ENCODE peak calls at places on chromosome 7, in five cellular contexts. T is psoas muscle, Y is A549, J is astrocyte of the spinal cord, P is astrocyte. W is an unnamed sample.

GRCh38 chr7:29940199-29940598 is 49.4 kb downstream of the SCRN1 start:
- DNase-seq in T (no peak), Y (no peak), J (no peak), P (no peak), W (no peak)

GRCh38 chr7:133919810-133920209 is 207.3 kb upstream of the LRGUK start:
- DNase-seq in T (no peak), Y (no peak), J (no peak), P (peak; percentile 11), W (peak; percentile 46)

GRCh38 chr7:139855498-139856270 is 26.6 kb downstream of the TBXAS1 start:
- DNase-seq in T (no peak), Y (no peak), J (no peak), P (no peak), W (no peak)

GRCh38 chr7:55127135-55127551 is 108.3 kb downstream of the EGFR start:
- DNase-seq in T (no peak), Y (no peak), J (no peak), P (no peak), W (no peak)

GRCh38 chr7:55508301-55509011 is 63.8 kb downstream of the VOPP1 start:
- DNase-seq in T (no peak), Y (no peak), J (no peak), P (no peak), W (no peak)

GRCh38 chr7:116957874-116958273 is 4.6 kb downstream of the ST7 start:
- DNase-seq in T (no peak), Y (no peak), J (no peak), P (no peak), W (no peak)

GRCh38 chr7:5541087-5541992 is 117.7 kb upstream of the TNRC18 start:
- DNase-seq in T (peak; percentile 87), Y (no peak), J (no peak), P (no peak), W (no peak)

GRCh38 chr7:23918856-23919255 is 208.8 kb downstream of the STK31 start:
- DNase-seq in T (no peak), Y (no peak), J (peak; percentile 74), P (peak; percentile 59), W (peak; percentile 79)

GRCh38 chr7:90061077-90061476 is 93.2 kb upstream of the STEAP1 start:
- DNase-seq in T (no peak), Y (no peak), J (no peak), P (no peak), W (no peak)

GRCh38 chr7:44145419-44145968 is 4.4 kb upstream of the MYL7 start:
- DNase-seq in T (peak; percentile 53), Y (no peak), J (peak; percentile 11), P (no peak), W (no peak)

GRCh38 chr7:44145969-44146897 is 5.1 kb upstream of the MYL7 start:
- DNase-seq in T (peak; percentile 84), Y (peak; percentile 65), J (peak; percentile 30), P (no peak), W (peak; percentile 17)

GRCh38 chr7:44144426-44144967 is 3.4 kb upstream of the MYL7 start:
- DNase-seq in T (peak; percentile 44), Y (no peak), J (no peak), P (no peak), W (no peak)

GRCh38 chr7:44143606-44144250 is 2.6 kb upstream of the MYL7 start:
- DNase-seq in T (peak; percentile 15), Y (no peak), J (no peak), P (no peak), W (peak; percentile 5)

GRCh38 chr7:44144968-44145418 is 3.9 kb upstream of the MYL7 start:
- DNase-seq in T (no peak), Y (no peak), J (no peak), P (no peak), W (no peak)
- H3K4me3 ChIP-seq in T (peak overlapping the region; percentile 63), Y (no peak overlapping the region), J (no peak overlapping the region), P (peak overlapping the region; percentile 48), W (no peak overlapping the region)

GRCh38 chr7:92448185-92448747 is 984 bp downstream of the GATAD1 start:
- DNase-seq in T (peak; percentile 52), Y (peak; percentile 42), J (peak; percentile 63), P (peak; percentile 52), W (peak; percentile 60)
- TF ChIP-seq CTCF in T (peak; percentile 26), Y (peak; percentile 66), J (peak; percentile 49), P (peak; percentile 37), W (peak; percentile 54)

GRCh38 chr7:291302-292092 is 1.5 kb downstream of the FOXL3 start:
- DNase-seq in T (no peak), Y (no peak), J (no peak), P (peak; percentile 37), W (no peak)

GRCh38 chr7:290554-291301 is 758 bp downstream of the FOXL3 start:
- DNase-seq in T (no peak), Y (no peak), J (no peak), P (no peak), W (no peak)

GRCh38 chr7:288671-289101 is 1.3 kb upstream of the FOXL3 start:
- DNase-seq in T (no peak), Y (no peak), J (no peak), P (no peak), W (no peak)

GRCh38 chr7:289209-289755 is 688 bp upstream of the FOXL3 start:
- DNase-seq in T (no peak), Y (no peak), J (no peak), P (no peak), W (no peak)

DNA sequence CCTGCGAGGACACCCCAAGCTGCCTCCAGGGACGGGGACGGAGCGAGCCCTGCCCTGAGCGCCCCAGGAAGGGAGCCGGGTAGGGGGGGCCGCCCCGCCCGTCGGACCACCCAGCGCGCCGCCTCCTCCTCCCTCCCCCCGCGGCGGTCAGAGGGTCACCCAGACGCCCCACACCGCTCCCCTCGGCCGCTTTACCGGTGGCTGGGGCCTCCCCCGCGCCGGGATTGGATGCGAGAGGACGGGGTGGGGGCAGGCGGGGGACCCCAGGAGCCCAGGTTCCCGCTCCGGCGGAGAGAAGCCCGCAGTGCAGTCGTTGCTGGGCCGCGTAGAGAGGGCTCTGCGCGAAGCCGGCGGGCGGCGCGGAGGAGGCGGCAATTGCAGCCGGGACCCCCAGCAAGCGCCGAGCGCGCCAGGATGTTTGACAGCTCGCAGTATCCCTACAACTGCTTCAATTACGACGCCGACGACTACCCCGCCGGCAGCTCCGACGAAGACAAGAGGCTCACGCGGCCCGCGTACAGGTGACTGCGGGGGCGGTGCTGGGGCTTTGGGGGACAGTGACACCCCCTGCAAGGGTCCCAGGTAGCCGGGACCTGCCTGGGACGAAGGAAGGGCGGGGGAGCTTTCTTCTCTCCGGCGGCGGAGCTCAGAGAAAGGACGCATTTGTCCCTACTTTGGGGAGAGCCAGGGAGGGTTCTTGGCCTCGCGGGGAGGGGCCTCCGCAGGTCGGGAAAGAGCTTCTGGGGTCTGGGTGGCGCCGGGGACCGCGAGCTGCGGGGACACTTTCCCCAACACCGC is at the start of gene FOXL3:
- DNase-seq in T (no peak), Y (no peak), J (no peak), P (no peak), W (no peak)
- H3K4me3 ChIP-seq in T (no peak within 1 kb of the TSS), Y (no peak within 1 kb of the TSS), J (no peak within 1 kb of the TSS), P (no peak within 1 kb of the TSS), W (no peak within 1 kb of the TSS)

DNA sequence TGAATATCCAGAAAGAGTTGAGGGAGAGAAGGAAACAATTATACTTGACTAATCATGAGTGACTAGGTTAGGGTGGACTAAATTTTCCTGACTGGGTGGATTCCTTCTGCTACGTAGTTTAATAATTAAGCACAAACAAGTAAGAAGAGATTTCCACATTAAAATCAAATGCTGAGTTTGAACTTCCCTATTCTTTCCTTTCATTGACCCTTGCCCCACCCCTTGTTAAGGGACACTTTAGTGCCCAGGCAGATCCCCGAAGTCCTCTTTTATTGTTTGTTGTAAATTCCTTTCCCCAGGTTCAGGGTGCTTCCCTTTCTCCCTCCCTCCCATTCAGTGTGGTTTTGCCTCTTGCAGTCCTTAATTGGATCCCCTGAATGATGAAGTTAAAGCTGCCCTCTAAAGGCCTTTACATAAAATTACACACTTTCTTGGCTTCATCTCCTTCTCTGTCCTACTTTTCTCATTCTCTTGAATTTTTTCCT is 8.8 kb upstream of the SPAM1 start:
- DNase-seq in T (no peak), Y (peak; percentile 3), J (peak; percentile 12), P (peak; percentile 0), W (peak; percentile 21)
- TF ChIP-seq CTCF in T (peak; percentile 40), Y (no peak), J (peak; percentile 39), P (peak; percentile 5), W (no peak)

DNA sequence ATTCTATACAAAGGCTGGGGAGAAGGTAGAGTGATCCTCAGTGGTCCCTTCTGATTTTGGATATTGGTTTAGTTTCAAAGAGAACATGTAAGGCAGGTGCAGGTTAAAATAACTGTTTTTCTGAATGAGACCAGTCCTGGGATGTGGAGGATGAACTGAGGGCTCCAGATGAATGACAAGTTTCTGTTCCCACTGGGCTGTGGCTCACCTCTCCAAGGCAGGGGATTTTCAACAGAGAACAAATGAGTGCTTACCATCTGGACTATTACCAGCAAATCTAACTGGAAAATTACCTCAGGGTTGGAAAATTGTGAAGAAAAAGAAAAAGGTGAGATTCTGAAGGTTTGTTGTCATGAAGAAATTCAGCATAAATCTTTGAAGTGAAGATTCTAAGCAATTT is 8.0 kb downstream of the LAMB4 start:
- DNase-seq in T (no peak), Y (no peak), J (no peak), P (no peak), W (no peak)
- H3K4me3 ChIP-seq in T (no peak overlapping the region), Y (no peak overlapping the region), J (no peak overlapping the region), P (no peak overlapping the region), W (no peak overlapping the region)